ENCODE peak calls at places on chromosomes 13 and 19, in four cellular contexts. One of them, this sample, is unnamed.

GRCh38 chr19:1228161-1228560 is 9.6 kb downstream of the CBARP start:
- DNase-seq in hippocampal formation: no peak
- DNase-seq in activated naive CD4-positive, alpha-beta T cell treated with Interleukin-2 at 50 U/mL for 16 hours: no peak
- DNase-seq in cardiac muscle cell: no peak
- DNase-seq in this sample: no peak

GRCh38 chr13:46817081-46817480 is 20.1 kb upstream of the ESD start:
- DNase-seq in activated naive CD4-positive, alpha-beta T cell treated with Interleukin-2 at 50 U/mL for 16 hours: no peak
- DNase-seq in hippocampal formation: no peak
- DNase-seq in cardiac muscle cell: peak
- DNase-seq in this sample: no peak

GRCh38 chr19:52923782-52924593 is 760 bp upstream of the ZNF888 start:
- DNase-seq in hippocampal formation: no peak
- DNase-seq in cardiac muscle cell: peak
- DNase-seq in activated naive CD4-positive, alpha-beta T cell treated with Interleukin-2 at 50 U/mL for 16 hours: no peak
- DNase-seq in this sample: no peak

GRCh38 chr13:46858163-46858562 is 38.7 kb downstream of the HTR2A start:
- DNase-seq in activated naive CD4-positive, alpha-beta T cell treated with Interleukin-2 at 50 U/mL for 16 hours: no peak
- DNase-seq in cardiac muscle cell: no peak
- DNase-seq in hippocampal formation: no peak
- DNase-seq in this sample: no peak

GRCh38 chr13:44927953-44928352 is 61.3 kb downstream of the NUFIP1 start:
- DNase-seq in activated naive CD4-positive, alpha-beta T cell treated with Interleukin-2 at 50 U/mL for 16 hours: no peak
- DNase-seq in hippocampal formation: no peak
- DNase-seq in cardiac muscle cell: no peak
- DNase-seq in this sample: no peak

GRCh38 chr19:1324792-1325567 is 39.3 kb downstream of the EFNA2 start:
- DNase-seq in hippocampal formation: no peak
- DNase-seq in activated naive CD4-positive, alpha-beta T cell treated with Interleukin-2 at 50 U/mL for 16 hours: peak
- DNase-seq in cardiac muscle cell: peak
- DNase-seq in this sample: peak

GRCh38 chr13:110388141-110388943 is 81.3 kb downstream of the COL4A2 start:
- DNase-seq in hippocampal formation: no peak
- DNase-seq in cardiac muscle cell: peak
- DNase-seq in activated naive CD4-positive, alpha-beta T cell treated with Interleukin-2 at 50 U/mL for 16 hours: no peak
- DNase-seq in this sample: no peak

GRCh38 chr19:17160908-17161307 is 54.2 kb upstream of the USE1 start:
- DNase-seq in hippocampal formation: no peak
- DNase-seq in cardiac muscle cell: no peak
- DNase-seq in activated naive CD4-positive, alpha-beta T cell treated with Interleukin-2 at 50 U/mL for 16 hours: no peak
- DNase-seq in this sample: no peak

GRCh38 chr13:110528911-110529310 is 32.6 kb downstream of the RAB20 start:
- DNase-seq in cardiac muscle cell: no peak
- DNase-seq in activated naive CD4-positive, alpha-beta T cell treated with Interleukin-2 at 50 U/mL for 16 hours: no peak
- DNase-seq in hippocampal formation: no peak
- DNase-seq in this sample: no peak